ENCODE peak calls at places on chromosomes 16 and 17, in five cellular contexts. One of them, this sample, is unnamed.

GRCh38 chr17:17808706-17809432 is 27.9 kb downstream of the SREBF1 start:
- DNase-seq in GM23338: no peak
- DNase-seq in mesenchymal stem cell: peak; percentile 56
- DNase-seq in PC-3: no peak
- DNase-seq in PC-9: no peak
- DNase-seq in this sample: no peak

GRCh38 chr17:7560172-7561027 is 1.3 kb upstream of the SENP3 start:
- DNase-seq in mesenchymal stem cell: peak; percentile 72
- DNase-seq in PC-3: peak; percentile 56
- DNase-seq in GM23338: peak; percentile 94
- DNase-seq in PC-9: no peak
- DNase-seq in this sample: peak; percentile 36

GRCh38 chr17:57935833-57936807 is 19.1 kb downstream of the CUEDC1 start:
- DNase-seq in PC-9: peak; percentile 61
- DNase-seq in PC-3: peak; percentile 44
- DNase-seq in GM23338: peak; percentile 48
- DNase-seq in mesenchymal stem cell: peak; percentile 82
- DNase-seq in this sample: peak; percentile 52

GRCh38 chr16:59748531-59748930 is 1014.4 kb upstream of the GOT2 start:
- DNase-seq in GM23338: peak; percentile 34
- DNase-seq in PC-3: no peak
- DNase-seq in PC-9: no peak
- DNase-seq in mesenchymal stem cell: no peak
- DNase-seq in this sample: no peak

GRCh38 chr16:11101283-11101682 is 154.7 kb downstream of the SOCS1 start:
- DNase-seq in PC-3: no peak
- DNase-seq in GM23338: no peak
- DNase-seq in PC-9: no peak
- DNase-seq in mesenchymal stem cell: no peak
- DNase-seq in this sample: no peak

GRCh38 chr16:88737298-88738166 is 31.2 kb downstream of the CTU2 start:
- DNase-seq in mesenchymal stem cell: peak; percentile 78
- DNase-seq in GM23338: peak; percentile 77
- DNase-seq in PC-9: peak; percentile 50
- DNase-seq in PC-3: peak; percentile 68
- DNase-seq in this sample: peak; percentile 32

GRCh38 chr17:55266051-55266957 is 1.5 kb downstream of the HLF start:
- DNase-seq in mesenchymal stem cell: no peak
- DNase-seq in PC-3: no peak
- DNase-seq in GM23338: peak; percentile 49
- DNase-seq in PC-9: no peak
- DNase-seq in this sample: no peak

GRCh38 chr16:57263585-57264351 is 18.7 kb downstream of the ARL2BP start:
- DNase-seq in PC-3: no peak
- DNase-seq in GM23338: no peak
- DNase-seq in PC-9: no peak
- DNase-seq in mesenchymal stem cell: no peak
- DNase-seq in this sample: no peak

GRCh38 chr16:19837331-19837943 is 47.2 kb downstream of the GPRC5B start:
- DNase-seq in PC-3: no peak
- DNase-seq in GM23338: no peak
- DNase-seq in PC-9: no peak
- DNase-seq in mesenchymal stem cell: no peak
- DNase-seq in this sample: peak; percentile 10

GRCh38 chr17:3974980-3975379 is 10.7 kb upstream of the ATP2A3 start:
- DNase-seq in PC-3: no peak
- DNase-seq in GM23338: no peak
- DNase-seq in PC-9: no peak
- DNase-seq in mesenchymal stem cell: no peak
- DNase-seq in this sample: no peak

GRCh38 chr16:56669840-56670639 is 426 bp downstream of the MT1H start:
- DNase-seq in PC-3: no peak
- DNase-seq in PC-9: no peak
- DNase-seq in mesenchymal stem cell: no peak
- DNase-seq in GM23338: peak; percentile 35
- DNase-seq in this sample: no peak

GRCh38 chr16:12137344-12138094 is 161.0 kb downstream of the SNX29 start:
- DNase-seq in PC-9: no peak
- DNase-seq in PC-3: no peak
- DNase-seq in mesenchymal stem cell: no peak
- DNase-seq in GM23338: no peak
- DNase-seq in this sample: no peak

GRCh38 chr17:7717756-7718350 is 309 bp downstream of the DNAH2 start:
- DNase-seq in PC-9: no peak
- DNase-seq in GM23338: peak; percentile 52
- DNase-seq in PC-3: no peak
- DNase-seq in mesenchymal stem cell: peak; percentile 56
- DNase-seq in this sample: no peak

GRCh38 chr16:72783716-72784320 is 264.1 kb downstream of the ZFHX3 start:
- DNase-seq in PC-3: peak; percentile 68
- DNase-seq in mesenchymal stem cell: peak; percentile 50
- DNase-seq in PC-9: no peak
- DNase-seq in GM23338: no peak
- DNase-seq in this sample: peak; percentile 68

GRCh38 chr16:30659507-30660423 is 1.5 kb downstream of the FBRS start:
- DNase-seq in PC-9: peak; percentile 49
- DNase-seq in mesenchymal stem cell: peak; percentile 16
- DNase-seq in PC-3: no peak
- DNase-seq in GM23338: peak; percentile 43
- DNase-seq in this sample: no peak

GRCh38 chr17:72122668-72123495 is 2.1 kb downstream of the SOX9 start:
- DNase-seq in PC-9: no peak
- DNase-seq in mesenchymal stem cell: peak; percentile 71
- DNase-seq in GM23338: peak; percentile 64
- DNase-seq in PC-3: peak; percentile 52
- DNase-seq in this sample: peak; percentile 62

GRCh38 chr17:71438631-71439146 is 682.1 kb upstream of the SOX9 start:
- DNase-seq in mesenchymal stem cell: peak; percentile 98
- DNase-seq in GM23338: no peak
- DNase-seq in PC-3: peak; percentile 97
- DNase-seq in PC-9: peak; percentile 91
- DNase-seq in this sample: peak; percentile 98

GRCh38 chr17:45836047-45837044 is 8.3 kb upstream of the SPPL2C start:
- DNase-seq in mesenchymal stem cell: no peak
- DNase-seq in GM23338: no peak
- DNase-seq in PC-3: no peak
- DNase-seq in PC-9: no peak
- DNase-seq in this sample: no peak

GRCh38 chr16:86510465-86511261 is at the start of gene FOXF1:
- DNase-seq in PC-3: no peak
- DNase-seq in mesenchymal stem cell: peak; percentile 91
- DNase-seq in GM23338: peak; percentile 64
- DNase-seq in PC-9: no peak
- DNase-seq in this sample: peak; percentile 75

GRCh38 chr17:74126959-74127358 is 76.5 kb upstream of the RPL38 start:
- DNase-seq in PC-9: no peak
- DNase-seq in mesenchymal stem cell: no peak
- DNase-seq in PC-3: no peak
- DNase-seq in GM23338: no peak
- DNase-seq in this sample: no peak

GRCh38 chr17:83179378-83179777 is 100.0 kb downstream of the METRNL start:
- DNase-seq in mesenchymal stem cell: no peak
- DNase-seq in GM23338: no peak
- DNase-seq in PC-3: no peak
- DNase-seq in PC-9: no peak
- DNase-seq in this sample: no peak

GRCh38 chr17:72580321-72581127 is 459.7 kb downstream of the SOX9 start:
- DNase-seq in GM23338: no peak
- DNase-seq in PC-9: peak; percentile 85
- DNase-seq in PC-3: peak; percentile 94
- DNase-seq in mesenchymal stem cell: no peak
- DNase-seq in this sample: no peak

GRCh38 chr17:77109159-77110005 is 31.4 kb upstream of the SEC14L1 start:
- DNase-seq in PC-9: no peak
- DNase-seq in mesenchymal stem cell: no peak
- DNase-seq in PC-3: no peak
- DNase-seq in GM23338: no peak
- DNase-seq in this sample: no peak
- H2AFZ ChIP-seq in PC-9: no peak overlapping the region
- H2AFZ ChIP-seq in mesenchymal stem cell: no peak overlapping the region
- H2AFZ ChIP-seq in PC-3: peak overlapping the region; percentile 16
- H2AFZ ChIP-seq in GM23338: no peak overlapping the region
- H2AFZ ChIP-seq in this sample: peak overlapping the region; percentile 51

GRCh38 chr17:59521465-59522126 is 43.8 kb upstream of the DHX40 start:
- DNase-seq in mesenchymal stem cell: peak; percentile 76
- DNase-seq in GM23338: peak; percentile 79
- DNase-seq in PC-3: peak; percentile 81
- DNase-seq in PC-9: no peak
- DNase-seq in this sample: peak; percentile 11
- H2AFZ ChIP-seq in mesenchymal stem cell: no peak overlapping the region
- H2AFZ ChIP-seq in GM23338: peak overlapping the region; percentile 61
- H2AFZ ChIP-seq in PC-3: peak overlapping the region; percentile 58
- H2AFZ ChIP-seq in PC-9: peak overlapping the region; percentile 65
- H2AFZ ChIP-seq in this sample: no peak overlapping the region

GRCh38 chr16:47995354-47995753 is 160.4 kb downstream of the ABCC12 start:
- DNase-seq in mesenchymal stem cell: no peak
- DNase-seq in GM23338: no peak
- DNase-seq in PC-3: no peak
- DNase-seq in PC-9: no peak
- DNase-seq in this sample: no peak
- H2AFZ ChIP-seq in mesenchymal stem cell: no peak overlapping the region
- H2AFZ ChIP-seq in GM23338: no peak overlapping the region
- H2AFZ ChIP-seq in PC-3: no peak overlapping the region
- H2AFZ ChIP-seq in PC-9: no peak overlapping the region
- H2AFZ ChIP-seq in this sample: no peak overlapping the region

GRCh38 chr16:22120440-22120839 is 28.1 kb downstream of the VWA3A start:
- DNase-seq in mesenchymal stem cell: no peak
- DNase-seq in PC-9: no peak
- DNase-seq in PC-3: no peak
- DNase-seq in GM23338: peak; percentile 60
- DNase-seq in this sample: no peak

GRCh38 chr16:22117666-22118065 is 25.3 kb downstream of the VWA3A start:
- DNase-seq in PC-3: peak; percentile 13
- DNase-seq in GM23338: no peak
- DNase-seq in mesenchymal stem cell: no peak
- DNase-seq in PC-9: peak; percentile 72
- DNase-seq in this sample: no peak

DNA sequence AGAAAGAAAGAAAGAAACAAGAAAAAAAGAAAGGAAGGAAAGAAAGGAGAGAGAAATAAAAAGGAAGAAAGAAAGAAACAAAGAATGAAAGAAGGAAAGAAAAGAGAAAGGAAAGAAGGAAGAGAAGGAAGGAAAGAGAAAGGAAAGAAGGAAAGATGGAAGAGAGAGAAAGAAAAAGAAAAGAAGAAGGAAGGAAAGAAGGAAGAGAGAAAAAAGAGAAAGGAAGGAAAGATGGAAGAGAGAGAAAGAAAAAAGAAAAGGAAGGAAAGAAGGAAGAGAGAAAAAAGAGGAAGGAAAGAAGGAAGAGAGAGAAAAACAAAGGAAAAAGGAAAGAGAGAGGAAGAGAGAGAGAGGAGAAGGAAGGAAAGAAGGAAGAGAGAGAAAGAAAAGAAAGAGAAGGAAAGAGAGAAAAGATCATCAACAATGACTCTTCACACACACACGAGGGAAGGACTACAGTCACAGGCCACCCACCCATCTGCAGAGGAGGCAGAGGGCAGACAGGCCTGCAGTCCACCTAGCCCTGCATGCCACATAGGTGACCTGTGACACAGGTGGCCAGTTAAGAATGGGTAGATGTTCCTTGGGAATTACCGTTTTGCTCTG is 23.9 kb downstream of the VWA3A start:
- DNase-seq in GM23338: no peak
- DNase-seq in PC-3: no peak
- DNase-seq in PC-9: no peak
- DNase-seq in mesenchymal stem cell: no peak
- DNase-seq in this sample: no peak
- H2AFZ ChIP-seq in GM23338: no peak overlapping the region
- H2AFZ ChIP-seq in PC-3: no peak overlapping the region
- H2AFZ ChIP-seq in PC-9: no peak overlapping the region
- H2AFZ ChIP-seq in mesenchymal stem cell: no peak overlapping the region
- H2AFZ ChIP-seq in this sample: no peak overlapping the region

GRCh38 chr17:61656721-61657217 is 65.8 kb upstream of the NACA2 start:
- DNase-seq in PC-9: no peak
- DNase-seq in mesenchymal stem cell: peak; percentile 2
- DNase-seq in PC-3: no peak
- DNase-seq in GM23338: no peak
- DNase-seq in this sample: no peak

GRCh38 chr17:61660726-61661125 is 69.7 kb upstream of the NACA2 start:
- DNase-seq in mesenchymal stem cell: no peak
- DNase-seq in PC-3: no peak
- DNase-seq in PC-9: no peak
- DNase-seq in GM23338: no peak
- DNase-seq in this sample: no peak

GRCh38 chr17:61659437-61659836 is 68.4 kb upstream of the NACA2 start:
- DNase-seq in PC-9: no peak
- DNase-seq in mesenchymal stem cell: no peak
- DNase-seq in GM23338: no peak
- DNase-seq in PC-3: no peak
- DNase-seq in this sample: no peak

GRCh38 chr17:61658183-61658582 is 67.2 kb upstream of the NACA2 start:
- DNase-seq in PC-3: no peak
- DNase-seq in mesenchymal stem cell: no peak
- DNase-seq in GM23338: no peak
- DNase-seq in PC-9: no peak
- DNase-seq in this sample: no peak

GRCh38 chr17:61657338-61657737 is 66.3 kb upstream of the NACA2 start:
- DNase-seq in GM23338: no peak
- DNase-seq in mesenchymal stem cell: no peak
- DNase-seq in PC-3: no peak
- DNase-seq in PC-9: no peak
- DNase-seq in this sample: no peak
- H2AFZ ChIP-seq in GM23338: no peak overlapping the region
- H2AFZ ChIP-seq in mesenchymal stem cell: no peak overlapping the region
- H2AFZ ChIP-seq in PC-3: no peak overlapping the region
- H2AFZ ChIP-seq in PC-9: no peak overlapping the region
- H2AFZ ChIP-seq in this sample: no peak overlapping the region

DNA sequence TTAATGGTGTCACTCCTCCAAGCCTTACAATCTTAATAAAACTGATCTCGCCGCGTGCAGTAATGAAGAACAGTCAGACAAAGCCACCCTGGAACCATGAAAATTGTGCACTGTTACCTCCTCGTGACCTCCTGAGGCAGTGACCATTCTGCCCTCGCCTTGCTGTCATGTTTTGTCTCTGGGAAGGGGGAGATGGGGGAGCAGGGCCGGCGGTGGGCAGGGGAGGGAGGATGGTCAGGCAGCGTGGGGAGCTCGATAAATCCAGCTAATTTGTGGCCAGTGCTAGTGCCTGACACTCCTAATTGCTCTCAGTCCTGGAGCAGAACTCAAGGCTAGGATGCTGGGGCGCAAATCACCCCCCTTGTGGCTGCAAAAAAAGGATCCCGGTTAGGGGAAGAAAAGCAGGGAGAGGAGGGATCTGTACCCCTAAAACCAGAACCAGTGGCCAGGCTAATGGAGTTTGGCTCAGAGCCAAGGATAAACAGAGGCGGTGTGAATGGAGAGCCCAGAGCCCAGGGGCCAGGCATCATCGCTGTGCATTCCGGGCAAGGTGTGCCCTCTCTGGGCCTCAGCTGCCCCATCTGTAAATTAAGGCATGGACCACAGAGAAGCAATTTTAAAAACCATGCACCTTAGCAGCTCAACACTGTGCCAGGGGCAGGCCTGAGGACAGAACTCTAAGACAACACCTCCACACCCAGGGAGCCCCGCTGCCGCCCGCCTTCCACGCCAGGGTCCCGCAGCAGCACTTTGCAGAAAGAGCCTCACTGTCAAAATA is 113.3 kb downstream of the ZNF423 start:
- DNase-seq in mesenchymal stem cell: no peak
- DNase-seq in PC-3: no peak
- DNase-seq in PC-9: no peak
- DNase-seq in GM23338: no peak
- DNase-seq in this sample: no peak
- H2AFZ ChIP-seq in mesenchymal stem cell: no peak overlapping the region
- H2AFZ ChIP-seq in PC-3: no peak overlapping the region
- H2AFZ ChIP-seq in PC-9: no peak overlapping the region
- H2AFZ ChIP-seq in GM23338: no peak overlapping the region
- H2AFZ ChIP-seq in this sample: no peak overlapping the region